ENCODE peak calls at places on chromosomes 11 and 22, in four cellular contexts. One of them, this sample, is unnamed.
A peak's percentile ranks its signal among the peaks of the same experiment; 100 is the strongest.

GRCh38 chr11:34926831-34927132 is 10.4 kb downstream of the PDHX start:
- DNase-seq in cardiac muscle cell: no peak
- DNase-seq in breast epithelium: no peak
- DNase-seq in thoracic aorta: no peak
- DNase-seq in this sample: no peak

GRCh38 chr22:39311592-39312400 is 7.6 kb downstream of the RPL3 start:
- DNase-seq in cardiac muscle cell: no peak
- DNase-seq in breast epithelium: no peak
- DNase-seq in thoracic aorta: no peak
- DNase-seq in this sample: no peak

GRCh38 chr11:88042238-88043032 is 132.8 kb downstream of the RAB38 start:
- DNase-seq in cardiac muscle cell: peak; percentile 50
- DNase-seq in breast epithelium: no peak
- DNase-seq in thoracic aorta: no peak
- DNase-seq in this sample: no peak

GRCh38 chr11:2530855-2531200 is 86.0 kb downstream of the KCNQ1 start:
- DNase-seq in cardiac muscle cell: no peak
- DNase-seq in breast epithelium: no peak
- DNase-seq in thoracic aorta: no peak
- DNase-seq in this sample: no peak

GRCh38 chr11:106714179-106714578 is 304.1 kb downstream of the GUCY1A2 start:
- DNase-seq in cardiac muscle cell: no peak
- DNase-seq in breast epithelium: no peak
- DNase-seq in thoracic aorta: no peak
- DNase-seq in this sample: no peak

GRCh38 chr11:111836766-111837165 is 34.6 kb downstream of the ALG9 start:
- DNase-seq in cardiac muscle cell: no peak
- DNase-seq in breast epithelium: no peak
- DNase-seq in thoracic aorta: no peak
- DNase-seq in this sample: no peak

GRCh38 chr22:43279867-43280519 is 63.2 kb downstream of the SCUBE1 start:
- DNase-seq in cardiac muscle cell: no peak
- DNase-seq in breast epithelium: no peak
- DNase-seq in thoracic aorta: no peak
- DNase-seq in this sample: no peak

GRCh38 chr11:112965601-112966125 is 4.4 kb downstream of the NCAM1 start:
- DNase-seq in cardiac muscle cell: peak; percentile 21
- DNase-seq in breast epithelium: no peak
- DNase-seq in thoracic aorta: no peak
- DNase-seq in this sample: no peak

GRCh38 chr22:29450222-29450621 is 11.8 kb downstream of the RFPL1 start:
- DNase-seq in cardiac muscle cell: no peak
- DNase-seq in breast epithelium: no peak
- DNase-seq in thoracic aorta: no peak
- DNase-seq in this sample: no peak

GRCh38 chr11:96079691-96080090 is 155.8 kb upstream of the MTMR2 start:
- DNase-seq in cardiac muscle cell: no peak
- DNase-seq in breast epithelium: no peak
- DNase-seq in thoracic aorta: no peak
- DNase-seq in this sample: no peak

GRCh38 chr11:132312161-132312560 is 941.7 kb downstream of the NTM start:
- DNase-seq in cardiac muscle cell: no peak
- DNase-seq in breast epithelium: no peak
- DNase-seq in thoracic aorta: no peak
- DNase-seq in this sample: no peak

GRCh38 chr22:40156001-40156516 is 21.7 kb upstream of the TNRC6B start:
- DNase-seq in cardiac muscle cell: peak; percentile 72
- DNase-seq in breast epithelium: no peak
- DNase-seq in thoracic aorta: no peak
- DNase-seq in this sample: no peak

GRCh38 chr22:19876941-19877625 is 22.4 kb upstream of the GNB1L start:
- DNase-seq in cardiac muscle cell: no peak
- DNase-seq in breast epithelium: no peak
- DNase-seq in thoracic aorta: no peak
- DNase-seq in this sample: no peak

GRCh38 chr11:36214976-36215687 is 74.1 kb downstream of the COMMD9 start:
- DNase-seq in cardiac muscle cell: no peak
- DNase-seq in breast epithelium: no peak
- DNase-seq in thoracic aorta: no peak
- DNase-seq in this sample: peak; percentile 7

GRCh38 chr22:29810156-29810555 is 27.9 kb downstream of the ASCC2 start:
- DNase-seq in cardiac muscle cell: no peak
- DNase-seq in breast epithelium: no peak
- DNase-seq in thoracic aorta: no peak
- DNase-seq in this sample: no peak

GRCh38 chr22:33438273-33438672 is 380.1 kb upstream of the SYN3 start:
- DNase-seq in cardiac muscle cell: no peak
- DNase-seq in breast epithelium: no peak
- DNase-seq in thoracic aorta: no peak
- DNase-seq in this sample: no peak

GRCh38 chr22:47016636-47017035 is 254.2 kb downstream of the TBC1D22A start:
- DNase-seq in cardiac muscle cell: no peak
- DNase-seq in breast epithelium: no peak
- DNase-seq in thoracic aorta: no peak
- DNase-seq in this sample: no peak

GRCh38 chr11:96204366-96204659 is 138.7 kb downstream of the MAML2 start:
- DNase-seq in cardiac muscle cell: no peak
- DNase-seq in breast epithelium: no peak
- DNase-seq in thoracic aorta: no peak
- DNase-seq in this sample: no peak

GRCh38 chr11:113477321-113477720 is 2.1 kb upstream of the DRD2 start:
- DNase-seq in cardiac muscle cell: peak; percentile 36
- DNase-seq in breast epithelium: no peak
- DNase-seq in thoracic aorta: no peak
- DNase-seq in this sample: no peak

GRCh38 chr11:5922749-5923426 is 19.2 kb upstream of the OR56A3 start:
- DNase-seq in cardiac muscle cell: no peak
- DNase-seq in breast epithelium: no peak
- DNase-seq in thoracic aorta: no peak
- DNase-seq in this sample: no peak

GRCh38 chr11:74463216-74463615 is 4.1 kb downstream of the KCNE3 start:
- DNase-seq in cardiac muscle cell: no peak
- DNase-seq in breast epithelium: no peak
- DNase-seq in thoracic aorta: no peak
- DNase-seq in this sample: no peak

GRCh38 chr11:46102843-46103242 is 18.4 kb downstream of the PHF21A start:
- DNase-seq in cardiac muscle cell: peak; percentile 34
- DNase-seq in breast epithelium: no peak
- DNase-seq in thoracic aorta: no peak
- DNase-seq in this sample: no peak

GRCh38 chr11:33417121-33417520 is 159.9 kb downstream of the HIPK3 start:
- DNase-seq in cardiac muscle cell: no peak
- DNase-seq in breast epithelium: no peak
- DNase-seq in thoracic aorta: no peak
- DNase-seq in this sample: no peak

GRCh38 chr22:38924197-38924952 is 33.0 kb upstream of the APOBEC3A start:
- DNase-seq in cardiac muscle cell: peak; percentile 17
- DNase-seq in breast epithelium: peak; percentile 77
- DNase-seq in thoracic aorta: peak; percentile 50
- DNase-seq in this sample: no peak

GRCh38 chr11:104531075-104531474 is 367.1 kb upstream of the PDGFD start:
- DNase-seq in cardiac muscle cell: no peak
- DNase-seq in breast epithelium: no peak
- DNase-seq in thoracic aorta: no peak
- DNase-seq in this sample: no peak

GRCh38 chr11:110984147-110984546 is 261.4 kb upstream of the POU2AF2 start:
- DNase-seq in cardiac muscle cell: no peak
- DNase-seq in breast epithelium: no peak
- DNase-seq in thoracic aorta: no peak
- DNase-seq in this sample: no peak

GRCh38 chr11:2089536-2090165 is 49.5 kb downstream of the IGF2 start:
- DNase-seq in cardiac muscle cell: no peak
- DNase-seq in breast epithelium: peak; percentile 12
- DNase-seq in thoracic aorta: no peak
- DNase-seq in this sample: no peak

GRCh38 chr11:95802806-95803205 is 12.5 kb downstream of the CEP57 start:
- DNase-seq in cardiac muscle cell: no peak
- DNase-seq in breast epithelium: no peak
- DNase-seq in thoracic aorta: no peak
- DNase-seq in this sample: no peak

GRCh38 chr11:100827934-100828661 is 141.0 kb downstream of the ARHGAP42 start:
- DNase-seq in cardiac muscle cell: peak; percentile 65
- DNase-seq in breast epithelium: no peak
- DNase-seq in thoracic aorta: no peak
- DNase-seq in this sample: no peak

GRCh38 chr11:128767518-128767917 is 73.6 kb downstream of the FLI1 start:
- DNase-seq in cardiac muscle cell: no peak
- DNase-seq in breast epithelium: no peak
- DNase-seq in thoracic aorta: no peak
- DNase-seq in this sample: no peak

GRCh38 chr11:28919194-28919593 is 811.0 kb downstream of the METTL15 start:
- DNase-seq in cardiac muscle cell: no peak
- DNase-seq in breast epithelium: no peak
- DNase-seq in thoracic aorta: no peak
- DNase-seq in this sample: no peak

GRCh38 chr11:9774591-9775392 is 110.9 kb downstream of the SWAP70 start:
- DNase-seq in cardiac muscle cell: no peak
- DNase-seq in breast epithelium: no peak
- DNase-seq in thoracic aorta: no peak
- DNase-seq in this sample: no peak

GRCh38 chr11:24422371-24422770 is 74.5 kb upstream of the LUZP2 start:
- DNase-seq in cardiac muscle cell: no peak
- DNase-seq in breast epithelium: no peak
- DNase-seq in thoracic aorta: no peak
- DNase-seq in this sample: no peak

GRCh38 chr11:70272009-70272408 is 1.5 kb downstream of the PPFIA1 start:
- DNase-seq in cardiac muscle cell: no peak
- DNase-seq in breast epithelium: no peak
- DNase-seq in thoracic aorta: no peak
- DNase-seq in this sample: no peak

GRCh38 chr22:21943571-21944448 is 8.8 kb downstream of the PPM1F start:
- DNase-seq in cardiac muscle cell: no peak
- DNase-seq in breast epithelium: no peak
- DNase-seq in thoracic aorta: no peak
- DNase-seq in this sample: no peak

GRCh38 chr22:37569009-37569920 is 9.0 kb downstream of the CDC42EP1 start:
- DNase-seq in cardiac muscle cell: no peak
- DNase-seq in breast epithelium: no peak
- DNase-seq in thoracic aorta: no peak
- DNase-seq in this sample: peak; percentile 88

GRCh38 chr22:37568448-37569008 is 8.2 kb downstream of the CDC42EP1 start:
- DNase-seq in cardiac muscle cell: no peak
- DNase-seq in breast epithelium: no peak
- DNase-seq in thoracic aorta: no peak
- DNase-seq in this sample: no peak

GRCh38 chr22:37571258-37571991 is 8.5 kb downstream of the LGALS2 start:
- DNase-seq in cardiac muscle cell: no peak
- DNase-seq in breast epithelium: no peak
- DNase-seq in thoracic aorta: no peak
- DNase-seq in this sample: no peak

GRCh38 chr22:37570661-37570976 is 9.3 kb downstream of the LGALS2 start:
- DNase-seq in cardiac muscle cell: no peak
- DNase-seq in breast epithelium: no peak
- DNase-seq in thoracic aorta: no peak
- DNase-seq in this sample: no peak

DNA sequence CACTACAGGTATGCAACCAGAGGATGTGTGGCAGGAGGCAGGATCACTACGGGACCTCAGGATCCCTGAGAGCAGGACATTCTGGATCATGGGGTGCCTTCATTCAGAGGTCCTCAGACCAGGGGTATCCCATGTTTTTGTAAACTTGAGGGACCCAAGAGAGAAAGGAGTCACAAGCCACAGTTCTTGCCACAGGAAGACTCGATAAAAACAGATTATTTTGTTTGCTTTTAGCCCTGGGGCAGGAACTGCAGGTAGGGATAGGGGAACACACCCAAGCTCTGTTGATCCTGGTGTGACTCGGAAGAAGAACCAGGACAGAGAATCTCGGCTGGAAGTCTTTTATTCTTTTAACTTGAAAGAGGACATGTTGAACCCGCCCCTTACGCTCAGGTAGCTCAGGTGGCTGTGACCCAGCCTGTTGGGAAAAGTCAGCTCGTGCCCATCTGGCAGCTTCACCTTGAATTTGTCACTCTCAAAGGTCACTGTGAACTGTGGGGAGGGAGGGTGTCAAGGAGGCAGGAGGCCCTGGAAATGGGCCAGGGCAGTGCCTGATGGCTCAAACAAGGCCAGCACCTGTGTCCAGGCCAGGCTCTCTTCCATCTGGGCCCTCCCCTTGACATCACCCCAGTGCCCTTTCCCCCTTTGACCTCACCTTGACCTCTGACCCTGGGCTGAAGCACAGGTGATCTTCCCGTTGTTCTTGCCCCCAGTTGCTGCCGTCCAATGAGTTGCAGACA is 9.8 kb downstream of the LGALS2 start:
- DNase-seq in cardiac muscle cell: no peak
- DNase-seq in breast epithelium: no peak
- DNase-seq in thoracic aorta: no peak
- DNase-seq in this sample: no peak
- H3K27ac ChIP-seq in cardiac muscle cell: no peak overlapping the region
- H3K27ac ChIP-seq in breast epithelium: peak overlapping the region; percentile 65
- H3K27ac ChIP-seq in thoracic aorta: no peak overlapping the region
- H3K27ac ChIP-seq in this sample: peak overlapping the region; percentile 98

GRCh38 chr22:45977551-45978274 is 751 bp upstream of the WNT7B start:
- DNase-seq in cardiac muscle cell: peak; percentile 62
- DNase-seq in breast epithelium: no peak
- DNase-seq in thoracic aorta: no peak
- DNase-seq in this sample: no peak
- H3K27ac ChIP-seq in cardiac muscle cell: no peak overlapping the region
- H3K27ac ChIP-seq in breast epithelium: no peak overlapping the region
- H3K27ac ChIP-seq in thoracic aorta: no peak overlapping the region
- H3K27ac ChIP-seq in this sample: no peak overlapping the region

GRCh38 chr11:415640-416041 is 842 bp upstream of the SIGIRR start:
- DNase-seq in cardiac muscle cell: no peak
- DNase-seq in breast epithelium: no peak
- DNase-seq in thoracic aorta: no peak
- DNase-seq in this sample: no peak

GRCh38 chr11:412641-413119 is 2.1 kb downstream of the SIGIRR start:
- DNase-seq in cardiac muscle cell: no peak
- DNase-seq in breast epithelium: no peak
- DNase-seq in thoracic aorta: no peak
- DNase-seq in this sample: no peak

GRCh38 chr11:414333-414857 is 404 bp downstream of the SIGIRR start:
- DNase-seq in cardiac muscle cell: no peak
- DNase-seq in breast epithelium: no peak
- DNase-seq in thoracic aorta: no peak
- DNase-seq in this sample: no peak

GRCh38 chr11:416051-416756 is 1.4 kb upstream of the SIGIRR start:
- DNase-seq in cardiac muscle cell: no peak
- DNase-seq in breast epithelium: no peak
- DNase-seq in thoracic aorta: no peak
- DNase-seq in this sample: no peak

GRCh38 chr11:413120-414081 is 1.4 kb downstream of the SIGIRR start:
- DNase-seq in cardiac muscle cell: no peak
- DNase-seq in breast epithelium: no peak
- DNase-seq in thoracic aorta: no peak
- DNase-seq in this sample: no peak
- H3K27ac ChIP-seq in cardiac muscle cell: no peak overlapping the region
- H3K27ac ChIP-seq in breast epithelium: no peak overlapping the region
- H3K27ac ChIP-seq in thoracic aorta: no peak overlapping the region
- H3K27ac ChIP-seq in this sample: no peak overlapping the region

DNA sequence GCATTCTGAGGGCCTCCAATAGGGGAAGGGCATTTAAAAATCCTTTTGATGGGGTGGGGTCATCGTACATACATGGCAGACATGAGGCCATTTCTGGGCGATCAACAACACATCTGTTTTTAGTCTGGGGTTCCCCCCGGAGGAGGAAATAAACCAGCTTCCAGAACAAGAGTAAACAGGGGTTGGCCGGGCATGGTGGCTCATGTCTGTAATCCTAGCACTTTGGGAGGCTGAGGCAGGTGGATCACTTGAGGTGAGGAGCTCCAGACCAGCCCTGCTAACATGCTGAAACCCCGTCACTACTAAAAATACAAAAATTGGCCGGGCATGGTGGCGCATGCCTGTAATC is 12.0 kb downstream of the PRSS23 start:
- DNase-seq in cardiac muscle cell: no peak
- DNase-seq in breast epithelium: no peak
- DNase-seq in thoracic aorta: no peak
- DNase-seq in this sample: no peak
- H3K27ac ChIP-seq in cardiac muscle cell: no peak overlapping the region
- H3K27ac ChIP-seq in breast epithelium: no peak overlapping the region
- H3K27ac ChIP-seq in thoracic aorta: no peak overlapping the region
- H3K27ac ChIP-seq in this sample: no peak overlapping the region